ENCODE peak calls at places on chromosomes 2 and 18, in six cellular contexts. One of them, this sample, is unnamed.

GRCh38 chr2:102366406-102367112 is 11.0 kb downstream of the IL18R1 start:
- DNase-seq in H1: no peak
- DNase-seq in GM12878: peak; percentile 91
- DNase-seq in HepG2: no peak
- DNase-seq in K562: no peak
- DNase-seq in SK-N-SH: no peak
- DNase-seq in this sample: no peak

GRCh38 chr2:114546511-114546910 is 104.1 kb downstream of the DPP10 start:
- DNase-seq in SK-N-SH: no peak
- DNase-seq in K562: no peak
- DNase-seq in HepG2: no peak
- DNase-seq in H1: no peak
- DNase-seq in GM12878: no peak
- DNase-seq in this sample: no peak

GRCh38 chr2:33437815-33438214 is 38.6 kb upstream of the RASGRP3 start:
- DNase-seq in GM12878: no peak
- DNase-seq in HepG2: no peak
- DNase-seq in H1: no peak
- DNase-seq in K562: no peak
- DNase-seq in SK-N-SH: no peak
- DNase-seq in this sample: no peak

GRCh38 chr2:974054-974453 is 23.4 kb downstream of the SNTG2 start:
- DNase-seq in SK-N-SH: no peak
- DNase-seq in GM12878: no peak
- DNase-seq in K562: no peak
- DNase-seq in H1: no peak
- DNase-seq in HepG2: no peak
- DNase-seq in this sample: no peak

GRCh38 chr18:9132628-9133027 is 4.0 kb upstream of the ANKRD12 start:
- DNase-seq in K562: no peak
- DNase-seq in GM12878: no peak
- DNase-seq in H1: no peak
- DNase-seq in HepG2: no peak
- DNase-seq in SK-N-SH: no peak
- DNase-seq in this sample: no peak

GRCh38 chr2:208010501-208010900 is 14.8 kb downstream of the PLEKHM3 start:
- DNase-seq in H1: no peak
- DNase-seq in HepG2: no peak
- DNase-seq in K562: no peak
- DNase-seq in GM12878: no peak
- DNase-seq in SK-N-SH: no peak
- DNase-seq in this sample: no peak

GRCh38 chr2:27077231-27077630 is 1.2 kb upstream of the EMILIN1 start:
- DNase-seq in GM12878: no peak
- DNase-seq in H1: no peak
- DNase-seq in K562: no peak
- DNase-seq in SK-N-SH: no peak
- DNase-seq in HepG2: no peak
- DNase-seq in this sample: no peak

GRCh38 chr2:8229546-8229986 is 452.3 kb upstream of the ID2 start:
- DNase-seq in K562: peak; percentile 67
- DNase-seq in SK-N-SH: no peak
- DNase-seq in HepG2: peak; percentile 28
- DNase-seq in GM12878: no peak
- DNase-seq in H1: no peak
- DNase-seq in this sample: peak; percentile 14

GRCh38 chr18:10081477-10081876 is 167.7 kb downstream of the VAPA start:
- DNase-seq in H1: no peak
- DNase-seq in HepG2: peak; percentile 41
- DNase-seq in GM12878: no peak
- DNase-seq in K562: peak; percentile 49
- DNase-seq in SK-N-SH: no peak
- DNase-seq in this sample: no peak

GRCh38 chr18:73101977-73102376 is 234.2 kb upstream of the NETO1 start:
- DNase-seq in H1: no peak
- DNase-seq in K562: no peak
- DNase-seq in GM12878: no peak
- DNase-seq in HepG2: no peak
- DNase-seq in SK-N-SH: no peak
- DNase-seq in this sample: no peak

GRCh38 chr18:51266736-51267135 is 69.3 kb upstream of the MEX3C start:
- DNase-seq in GM12878: no peak
- DNase-seq in HepG2: no peak
- DNase-seq in K562: no peak
- DNase-seq in H1: no peak
- DNase-seq in SK-N-SH: no peak
- DNase-seq in this sample: no peak

GRCh38 chr2:238158018-238158806 is 558 bp upstream of the ERFE start:
- DNase-seq in HepG2: no peak
- DNase-seq in K562: no peak
- DNase-seq in SK-N-SH: no peak
- DNase-seq in H1: peak; percentile 79
- DNase-seq in GM12878: no peak
- DNase-seq in this sample: no peak

GRCh38 chr2:151669585-151670081 is 64.6 kb downstream of the NEB start:
- DNase-seq in H1: no peak
- DNase-seq in GM12878: no peak
- DNase-seq in HepG2: no peak
- DNase-seq in SK-N-SH: no peak
- DNase-seq in K562: peak; percentile 80
- DNase-seq in this sample: no peak

GRCh38 chr2:108594132-108594981 is 60.1 kb downstream of the LIMS1 start:
- DNase-seq in H1: no peak
- DNase-seq in SK-N-SH: no peak
- DNase-seq in GM12878: no peak
- DNase-seq in K562: peak; percentile 64
- DNase-seq in HepG2: peak; percentile 57
- DNase-seq in this sample: peak; percentile 76

GRCh38 chr2:121599963-121600651 is 49.2 kb downstream of the CLASP1 start:
- DNase-seq in GM12878: peak; percentile 46
- DNase-seq in HepG2: no peak
- DNase-seq in H1: no peak
- DNase-seq in SK-N-SH: no peak
- DNase-seq in K562: no peak
- DNase-seq in this sample: no peak

GRCh38 chr2:160493227-160494028 is at the start of gene RBMS1:
- DNase-seq in K562: peak; percentile 4
- DNase-seq in HepG2: peak; percentile 60
- DNase-seq in GM12878: no peak
- DNase-seq in H1: peak; percentile 78
- DNase-seq in SK-N-SH: peak; percentile 92
- DNase-seq in this sample: peak; percentile 46

GRCh38 chr2:191359186-191359585 is 114.0 kb downstream of the MYO1B start:
- DNase-seq in GM12878: no peak
- DNase-seq in K562: no peak
- DNase-seq in H1: no peak
- DNase-seq in SK-N-SH: no peak
- DNase-seq in HepG2: no peak
- DNase-seq in this sample: no peak

GRCh38 chr2:135783416-135783815 is 41.8 kb downstream of the UBXN4 start:
- DNase-seq in GM12878: no peak
- DNase-seq in H1: no peak
- DNase-seq in SK-N-SH: no peak
- DNase-seq in K562: no peak
- DNase-seq in HepG2: no peak
- DNase-seq in this sample: no peak

GRCh38 chr2:167986223-167986622 is 261.2 kb downstream of the STK39 start:
- DNase-seq in SK-N-SH: no peak
- DNase-seq in K562: no peak
- DNase-seq in H1: no peak
- DNase-seq in GM12878: no peak
- DNase-seq in HepG2: no peak
- DNase-seq in this sample: no peak

GRCh38 chr2:5695641-5696350 is 3.6 kb downstream of the SOX11 start:
- DNase-seq in K562: no peak
- DNase-seq in HepG2: no peak
- DNase-seq in GM12878: no peak
- DNase-seq in H1: peak; percentile 74
- DNase-seq in SK-N-SH: peak; percentile 80
- DNase-seq in this sample: no peak

GRCh38 chr2:104848526-104848925 is 5.4 kb upstream of the POU3F3 start:
- DNase-seq in HepG2: no peak
- DNase-seq in GM12878: peak; percentile 1
- DNase-seq in H1: no peak
- DNase-seq in K562: no peak
- DNase-seq in SK-N-SH: no peak
- DNase-seq in this sample: no peak

GRCh38 chr2:9970386-9971044 is 19.0 kb downstream of the GRHL1 start:
- DNase-seq in GM12878: no peak
- DNase-seq in SK-N-SH: no peak
- DNase-seq in HepG2: no peak
- DNase-seq in K562: no peak
- DNase-seq in H1: no peak
- DNase-seq in this sample: no peak
- TF ChIP-seq RAD21 in GM12878: no peak
- TF ChIP-seq RAD21 in SK-N-SH: no peak
- TF ChIP-seq RAD21 in HepG2: no peak
- TF ChIP-seq RAD21 in K562: no peak
- TF ChIP-seq RAD21 in H1: no peak
- TF ChIP-seq RAD21 in this sample: no peak

GRCh38 chr2:173187911-173188788 is 112.5 kb downstream of the MAP3K20 start:
- DNase-seq in HepG2: no peak
- DNase-seq in SK-N-SH: no peak
- DNase-seq in GM12878: no peak
- DNase-seq in K562: peak; percentile 41
- DNase-seq in H1: no peak
- DNase-seq in this sample: no peak
- TF ChIP-seq EP300 in HepG2: no peak
- TF ChIP-seq EP300 in SK-N-SH: no peak
- TF ChIP-seq EP300 in GM12878: no peak
- TF ChIP-seq EP300 in K562: no peak
- TF ChIP-seq EP300 in H1: no peak
- TF ChIP-seq EP300 in this sample: no peak

GRCh38 chr2:188475945-188476344 is 184.3 kb downstream of the GULP1 start:
- DNase-seq in SK-N-SH: peak; percentile 17
- DNase-seq in GM12878: no peak
- DNase-seq in H1: no peak
- DNase-seq in K562: no peak
- DNase-seq in HepG2: no peak
- DNase-seq in this sample: peak; percentile 25

GRCh38 chr2:188471166-188471565 is 179.5 kb downstream of the GULP1 start:
- DNase-seq in SK-N-SH: no peak
- DNase-seq in HepG2: no peak
- DNase-seq in GM12878: no peak
- DNase-seq in H1: no peak
- DNase-seq in K562: no peak
- DNase-seq in this sample: no peak

GRCh38 chr2:188477564-188478086 is 186.0 kb downstream of the GULP1 start:
- DNase-seq in HepG2: no peak
- DNase-seq in H1: no peak
- DNase-seq in GM12878: no peak
- DNase-seq in SK-N-SH: no peak
- DNase-seq in K562: no peak
- DNase-seq in this sample: no peak

GRCh38 chr2:188473306-188473705 is 181.6 kb downstream of the GULP1 start:
- DNase-seq in K562: no peak
- DNase-seq in HepG2: no peak
- DNase-seq in H1: no peak
- DNase-seq in SK-N-SH: no peak
- DNase-seq in GM12878: no peak
- DNase-seq in this sample: no peak

DNA sequence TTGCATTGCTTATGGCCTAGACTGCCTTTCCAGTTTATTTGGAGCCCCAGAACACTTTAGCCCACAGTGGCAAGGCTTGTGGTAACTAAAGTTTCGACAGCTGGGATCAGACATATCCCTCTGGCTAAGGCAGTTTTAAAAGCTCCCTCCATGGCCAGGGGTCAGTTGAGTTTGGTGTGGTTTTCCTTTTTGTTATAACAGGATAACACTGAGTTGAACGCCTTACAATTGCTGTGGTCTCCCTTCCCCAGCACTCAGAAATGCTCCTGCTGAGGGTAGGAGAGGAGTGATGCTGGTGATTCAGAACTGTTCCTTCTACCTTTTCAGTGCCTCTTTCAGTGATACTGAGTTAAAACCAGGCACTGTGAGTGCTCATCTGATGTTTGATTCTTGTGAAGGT is 182.6 kb downstream of the GULP1 start:
- DNase-seq in SK-N-SH: no peak
- DNase-seq in HepG2: no peak
- DNase-seq in GM12878: no peak
- DNase-seq in K562: no peak
- DNase-seq in H1: no peak
- DNase-seq in this sample: no peak
- TF ChIP-seq RAD21 in SK-N-SH: no peak
- TF ChIP-seq RAD21 in HepG2: no peak
- TF ChIP-seq RAD21 in GM12878: no peak
- TF ChIP-seq RAD21 in K562: no peak
- TF ChIP-seq RAD21 in H1: no peak
- TF ChIP-seq RAD21 in this sample: no peak

GRCh38 chr2:20440001-20440560 is 6.8 kb upstream of the RHOB start:
- DNase-seq in K562: no peak
- DNase-seq in HepG2: no peak
- DNase-seq in SK-N-SH: no peak
- DNase-seq in GM12878: no peak
- DNase-seq in H1: no peak
- DNase-seq in this sample: no peak

GRCh38 chr2:20436716-20437470 is 10.0 kb upstream of the RHOB start:
- DNase-seq in GM12878: no peak
- DNase-seq in K562: no peak
- DNase-seq in HepG2: peak; percentile 45
- DNase-seq in SK-N-SH: no peak
- DNase-seq in H1: no peak
- DNase-seq in this sample: no peak

GRCh38 chr2:20439193-20439475 is 7.7 kb upstream of the RHOB start:
- DNase-seq in SK-N-SH: no peak
- DNase-seq in K562: no peak
- DNase-seq in GM12878: no peak
- DNase-seq in H1: no peak
- DNase-seq in HepG2: peak; percentile 83
- DNase-seq in this sample: peak; percentile 72

GRCh38 chr2:20439503-20439902 is 7.4 kb upstream of the RHOB start:
- DNase-seq in K562: no peak
- DNase-seq in GM12878: no peak
- DNase-seq in SK-N-SH: no peak
- DNase-seq in HepG2: no peak
- DNase-seq in H1: no peak
- DNase-seq in this sample: no peak

DNA sequence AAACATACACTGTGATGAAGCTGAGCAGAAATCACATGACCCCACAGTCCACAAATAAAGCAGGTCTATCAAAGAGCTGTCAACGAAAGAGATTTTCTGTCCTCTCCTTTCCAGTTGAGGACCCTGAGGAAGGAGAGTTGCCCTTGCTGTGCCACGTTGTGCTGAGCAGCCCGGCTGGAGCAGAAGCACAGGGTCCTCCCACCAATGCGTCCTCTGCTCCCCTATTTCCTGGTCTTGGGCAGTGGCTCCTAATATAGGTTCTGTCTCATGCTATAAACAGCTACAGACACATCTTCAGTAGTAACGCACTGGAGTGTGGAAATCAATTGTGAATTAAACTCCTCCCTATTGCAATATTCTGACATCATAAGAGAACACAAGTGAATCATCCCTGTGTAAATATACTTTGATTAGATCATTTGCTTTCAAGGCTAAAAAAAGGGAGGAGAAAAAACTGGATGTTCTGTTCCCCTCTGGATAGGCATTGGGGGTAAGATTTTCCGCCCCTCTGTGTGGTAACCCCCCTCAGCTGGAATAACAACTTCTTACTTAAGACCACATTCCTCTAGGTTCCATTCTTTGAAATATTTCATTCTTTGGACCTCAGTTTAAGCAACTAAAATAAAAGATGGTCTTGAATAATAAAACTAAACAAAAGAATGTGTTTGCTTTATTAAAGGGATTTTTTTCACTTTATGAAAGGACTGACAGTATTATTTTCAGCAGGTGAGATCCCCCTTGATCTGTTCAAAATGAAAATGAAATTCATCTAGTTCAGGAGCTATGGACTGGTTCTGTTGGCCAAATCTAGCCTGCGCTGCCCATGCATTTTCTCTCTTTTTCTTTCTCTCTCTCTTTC is 8.3 kb upstream of the RHOB start:
- DNase-seq in H1: no peak
- DNase-seq in HepG2: peak; percentile 87
- DNase-seq in GM12878: no peak
- DNase-seq in K562: no peak
- DNase-seq in SK-N-SH: no peak
- DNase-seq in this sample: peak; percentile 91
- TF ChIP-seq EP300 in H1: no peak
- TF ChIP-seq EP300 in HepG2: peak; percentile 55
- TF ChIP-seq EP300 in GM12878: no peak
- TF ChIP-seq EP300 in K562: peak; percentile 21
- TF ChIP-seq EP300 in SK-N-SH: no peak
- TF ChIP-seq EP300 in this sample: peak; percentile 88

This sample was measured in A549.